ENCODE peak calls at places on chromosomes 3 and 15, in nine cellular contexts. B is astrocyte of the cerebellum, G is tibial artery, R is IMR-90, Y is psoas muscle, P is MCF 10A, I is GM13977, O is neural crest cell, D is transverse colon. U is an unnamed sample.

GRCh38 chr15:79339588-79340314 is 28.8 kb downstream of the TMED3 start:
- DNase-seq in O (no peak), B (peak; percentile 57), R (peak; percentile 60), I (peak; percentile 23), Y (no peak), P (peak; percentile 47), G (no peak), D (no peak), U (peak; percentile 37)

GRCh38 chr3:181913254-181913653 is 201.5 kb downstream of the SOX2 start:
- DNase-seq in O (no peak), B (no peak), I (no peak), R (no peak), G (no peak), D (no peak), Y (no peak), P (peak; percentile 66), U (no peak)

GRCh38 chr3:171064461-171064860 is 37.9 kb upstream of the SLC2A2 start:
- DNase-seq in P (no peak), D (no peak), Y (no peak), I (no peak), G (no peak), R (no peak), O (no peak), B (no peak), U (no peak)

GRCh38 chr3:132983143-132983770 is 54.9 kb upstream of the TMEM108 start:
- DNase-seq in B (no peak), Y (peak; percentile 53), I (no peak), O (no peak), G (no peak), R (no peak), D (no peak), P (no peak), U (no peak)

GRCh38 chr3:23612296-23612891 is 193.4 kb upstream of the UBE2E1 start:
- DNase-seq in G (no peak), D (peak; percentile 31), B (no peak), Y (peak; percentile 52), I (no peak), P (no peak), R (peak; percentile 89), O (no peak), U (no peak)

GRCh38 chr3:55935241-55935640 is 448.1 kb upstream of the WNT5A start:
- DNase-seq in G (no peak), D (no peak), R (no peak), B (peak; percentile 58), P (no peak), O (no peak), Y (no peak), I (no peak), U (no peak)

GRCh38 chr3:170426240-170426797 is 7.7 kb downstream of the CLDN11 start:
- DNase-seq in B (peak; percentile 71), O (no peak), G (no peak), I (no peak), Y (no peak), D (no peak), R (no peak), P (no peak), U (no peak)

GRCh38 chr3:112391648-112392047 is 58.7 kb downstream of the CD200 start:
- DNase-seq in R (no peak), I (no peak), Y (no peak), O (no peak), P (no peak), G (no peak), B (no peak), D (no peak), U (no peak)

GRCh38 chr15:97615114-97615513 is 345.4 kb upstream of the ARRDC4 start:
- DNase-seq in R (no peak), D (no peak), B (no peak), Y (no peak), O (no peak), G (no peak), I (no peak), P (no peak), U (no peak)

GRCh38 chr15:92930061-92930460 is 29.9 kb downstream of the CHD2 start:
- DNase-seq in I (no peak), P (no peak), Y (no peak), G (no peak), D (no peak), R (peak; percentile 65), O (no peak), B (no peak), U (no peak)

GRCh38 chr15:85289677-85290365 is 90.6 kb upstream of the AKAP13 start:
- DNase-seq in Y (peak; percentile 72), D (peak; percentile 40), B (no peak), O (no peak), P (peak; percentile 84), R (peak; percentile 31), G (no peak), I (peak; percentile 52), U (peak; percentile 51)

GRCh38 chr15:70321106-70321809 is 223.5 kb upstream of the TLE3 start:
- DNase-seq in O (no peak), I (no peak), Y (no peak), B (no peak), D (no peak), G (no peak), P (no peak), R (no peak), U (no peak)

GRCh38 chr3:172305552-172305951 is 142.7 kb downstream of the GHSR start:
- DNase-seq in Y (no peak), P (peak; percentile 86), G (no peak), O (no peak), R (peak; percentile 86), D (peak; percentile 53), B (no peak), I (no peak), U (no peak)

GRCh38 chr3:152458725-152459515 is 190.2 kb downstream of the MBNL1 start:
- DNase-seq in I (no peak), G (no peak), R (peak; percentile 29), P (no peak), D (no peak), B (peak; percentile 23), O (no peak), Y (no peak), U (no peak)

GRCh38 chr15:86515625-86516024 is 436.0 kb downstream of the AGBL1 start:
- DNase-seq in I (no peak), D (no peak), P (no peak), Y (no peak), G (no peak), B (no peak), R (no peak), O (no peak), U (no peak)

GRCh38 chr15:28934645-28935044 is 48.9 kb downstream of the APBA2 start:
- DNase-seq in P (no peak), Y (no peak), O (no peak), D (no peak), R (no peak), I (no peak), G (peak; percentile 49), B (no peak), U (no peak)

GRCh38 chr3:177333535-177334495 is 136.5 kb upstream of the TBL1XR1 start:
- DNase-seq in Y (peak; percentile 58), G (peak; percentile 69), O (no peak), D (no peak), R (no peak), P (no peak), I (no peak), B (no peak), U (no peak)

GRCh38 chr15:89874926-89875564 is 18.7 kb downstream of the AP3S2 start:
- DNase-seq in D (peak; percentile 89), I (peak; percentile 84), P (peak; percentile 72), R (peak; percentile 66), Y (peak; percentile 90), G (peak; percentile 85), O (peak; percentile 79), B (peak; percentile 40), U (peak; percentile 84)

DNA sequence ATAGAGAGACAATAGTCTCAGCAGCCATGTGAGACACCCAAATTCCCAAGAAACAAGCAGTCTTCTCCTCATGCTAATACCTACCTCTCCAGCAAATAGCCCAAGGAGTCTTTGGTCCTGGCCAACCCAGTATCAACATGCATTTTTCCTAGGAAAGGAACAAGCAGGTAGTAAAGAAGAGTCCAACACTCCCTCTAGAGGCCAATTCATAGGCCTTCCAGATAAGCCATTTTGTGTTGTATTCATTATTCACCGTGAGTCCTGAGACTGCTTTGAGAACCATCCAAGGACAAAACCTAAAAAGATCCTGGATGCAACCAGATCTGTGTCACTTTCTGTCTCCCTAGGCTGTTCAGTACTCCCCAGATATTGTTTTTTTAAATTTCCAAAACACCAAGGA is 63.6 kb upstream of the SNTN start:
- DNase-seq in G (no peak), B (no peak), D (no peak), Y (no peak), P (no peak), R (no peak), O (no peak), I (no peak), U (no peak)
- TF ChIP-seq CTCF in G (no peak), B (no peak), D (no peak), Y (no peak), P (no peak), R (no peak), O (peak; percentile 26), I (no peak), U (no peak)

GRCh38 chr3:190701096-190701532 is 161.4 kb downstream of the GMNC start:
- DNase-seq in P (peak; percentile 86), B (peak; percentile 23), O (no peak), R (peak; percentile 44), I (no peak), G (no peak), Y (no peak), D (peak; percentile 54), U (no peak)
- TF ChIP-seq CTCF in P (peak; percentile 75), B (peak; percentile 71), O (peak; percentile 69), R (peak; percentile 54), I (peak; percentile 53), G (peak; percentile 12), Y (peak; percentile 24), D (peak; percentile 35), U (peak; percentile 23)

DNA sequence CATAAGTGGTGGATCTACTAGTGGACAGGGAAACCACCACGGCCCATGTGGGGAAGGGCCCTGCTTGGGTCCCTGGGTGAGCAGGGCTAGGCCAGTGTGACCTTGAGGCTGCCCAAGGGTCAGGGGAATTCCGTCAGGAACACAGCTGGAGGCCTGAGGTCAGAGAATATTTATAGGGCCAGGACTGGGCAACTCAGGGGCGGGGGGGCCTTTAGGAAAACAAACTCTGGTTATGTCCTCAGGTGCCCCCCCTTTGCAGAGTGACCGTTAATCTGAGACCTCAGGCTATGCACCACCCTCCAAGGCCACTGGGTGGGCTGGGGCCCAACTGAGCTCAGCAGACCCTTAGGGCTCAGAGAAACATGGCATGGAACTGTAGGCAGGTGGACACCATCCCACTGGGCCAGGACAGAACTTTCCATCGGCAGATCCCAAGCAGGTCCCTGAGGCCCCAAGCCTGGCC is 2.5 kb downstream of the TWF2 start:
- DNase-seq in O (no peak), G (peak; percentile 65), I (no peak), D (no peak), B (no peak), P (no peak), Y (peak; percentile 71), R (no peak), U (no peak)
- TF ChIP-seq CTCF in O (no peak), G (no peak), I (no peak), D (no peak), B (no peak), P (no peak), Y (peak; percentile 10), R (no peak), U (no peak)

DNA sequence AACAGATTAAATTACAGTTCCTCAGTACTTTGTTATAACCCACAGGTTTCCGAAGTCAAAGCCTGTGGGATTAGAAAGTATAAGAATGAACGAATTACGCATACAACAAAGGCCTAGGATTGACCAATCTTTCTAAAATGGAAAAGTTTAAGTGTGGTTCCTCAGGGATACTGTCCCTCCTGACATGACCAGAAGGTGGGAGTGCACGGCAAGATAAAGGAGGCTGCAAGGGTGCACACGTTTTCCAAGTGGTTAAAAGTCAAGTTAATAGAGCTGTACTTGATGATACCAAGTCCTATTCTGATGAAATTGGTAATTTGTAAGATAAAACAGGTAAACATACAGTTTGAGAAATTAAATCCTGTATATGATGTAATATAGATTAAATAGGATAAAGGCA is 96.2 kb downstream of the ALDH1A2 start:
- DNase-seq in O (no peak), Y (no peak), G (no peak), R (no peak), I (no peak), P (peak; percentile 49), D (no peak), B (no peak), U (no peak)
- TF ChIP-seq CTCF in O (peak; percentile 19), Y (no peak), G (no peak), R (no peak), I (no peak), P (peak; percentile 19), D (peak; percentile 11), B (no peak), U (no peak)

U was measured in GM13976.